ENCODE peak calls at places on chromosomes 7 and 10, in six cellular contexts. One of them, this sample, is unnamed.

GRCh38 chr7:42152353-42153205 is 84.4 kb downstream of the GLI3 start:
- DNase-seq in brain microvascular endothelial cell: no peak
- DNase-seq in heart left ventricle: no peak
- DNase-seq in H9: no peak
- DNase-seq in ascending aorta: no peak
- DNase-seq in endothelial cell: no peak
- DNase-seq in this sample: no peak

GRCh38 chr7:29287366-29287765 is 92.8 kb downstream of the CHN2 start:
- DNase-seq in ascending aorta: no peak
- DNase-seq in endothelial cell: no peak
- DNase-seq in brain microvascular endothelial cell: peak
- DNase-seq in heart left ventricle: no peak
- DNase-seq in H9: no peak
- DNase-seq in this sample: peak

GRCh38 chr10:84607523-84607922 is 279.1 kb downstream of the CCSER2 start:
- DNase-seq in endothelial cell: no peak
- DNase-seq in H9: no peak
- DNase-seq in brain microvascular endothelial cell: no peak
- DNase-seq in ascending aorta: no peak
- DNase-seq in heart left ventricle: no peak
- DNase-seq in this sample: no peak

GRCh38 chr7:150368884-150369739 is 490 bp downstream of the REPIN1 start:
- DNase-seq in heart left ventricle: peak
- DNase-seq in brain microvascular endothelial cell: peak
- DNase-seq in endothelial cell: peak
- DNase-seq in H9: peak
- DNase-seq in ascending aorta: peak
- DNase-seq in this sample: peak

GRCh38 chr10:114279886-114280644 is 41.0 kb downstream of the VWA2 start:
- DNase-seq in endothelial cell: no peak
- DNase-seq in ascending aorta: peak
- DNase-seq in H9: no peak
- DNase-seq in brain microvascular endothelial cell: no peak
- DNase-seq in heart left ventricle: no peak
- DNase-seq in this sample: no peak

GRCh38 chr10:43257210-43258031 is 9.4 kb downstream of the RASGEF1A start:
- DNase-seq in H9: no peak
- DNase-seq in endothelial cell: no peak
- DNase-seq in brain microvascular endothelial cell: no peak
- DNase-seq in ascending aorta: no peak
- DNase-seq in heart left ventricle: no peak
- DNase-seq in this sample: no peak

GRCh38 chr7:105641236-105641810 is 60.0 kb upstream of the EFCAB10 start:
- DNase-seq in H9: no peak
- DNase-seq in heart left ventricle: no peak
- DNase-seq in brain microvascular endothelial cell: no peak
- DNase-seq in endothelial cell: no peak
- DNase-seq in ascending aorta: no peak
- DNase-seq in this sample: no peak

GRCh38 chr7:28349637-28350036 is 62.7 kb upstream of the CREB5 start:
- DNase-seq in endothelial cell: no peak
- DNase-seq in brain microvascular endothelial cell: peak
- DNase-seq in heart left ventricle: no peak
- DNase-seq in H9: no peak
- DNase-seq in ascending aorta: no peak
- DNase-seq in this sample: no peak

GRCh38 chr10:124005991-124006392 is 87.4 kb downstream of the CHST15 start:
- DNase-seq in ascending aorta: peak
- DNase-seq in heart left ventricle: no peak
- DNase-seq in H9: no peak
- DNase-seq in brain microvascular endothelial cell: peak
- DNase-seq in endothelial cell: no peak
- DNase-seq in this sample: no peak

GRCh38 chr10:32408690-32409089 is 37.2 kb upstream of the CCDC7 start:
- DNase-seq in brain microvascular endothelial cell: no peak
- DNase-seq in heart left ventricle: no peak
- DNase-seq in endothelial cell: no peak
- DNase-seq in H9: no peak
- DNase-seq in ascending aorta: no peak
- DNase-seq in this sample: no peak

GRCh38 chr7:51316666-51317581 is at the start of gene COBL:
- DNase-seq in brain microvascular endothelial cell: no peak
- DNase-seq in heart left ventricle: peak
- DNase-seq in H9: peak
- DNase-seq in ascending aorta: no peak
- DNase-seq in endothelial cell: peak
- DNase-seq in this sample: no peak

GRCh38 chr10:132468651-132469050 is 68.9 kb upstream of the INPP5A start:
- DNase-seq in brain microvascular endothelial cell: no peak
- DNase-seq in H9: no peak
- DNase-seq in ascending aorta: no peak
- DNase-seq in heart left ventricle: no peak
- DNase-seq in endothelial cell: no peak
- DNase-seq in this sample: no peak

GRCh38 chr7:128932862-128933821 is 4.6 kb upstream of the IRF5 start:
- DNase-seq in ascending aorta: no peak
- DNase-seq in endothelial cell: no peak
- DNase-seq in brain microvascular endothelial cell: no peak
- DNase-seq in H9: no peak
- DNase-seq in heart left ventricle: peak
- DNase-seq in this sample: no peak

GRCh38 chr7:4479367-4480039 is 202.6 kb upstream of the FOXK1 start:
- DNase-seq in heart left ventricle: no peak
- DNase-seq in H9: peak
- DNase-seq in endothelial cell: no peak
- DNase-seq in ascending aorta: no peak
- DNase-seq in brain microvascular endothelial cell: peak
- DNase-seq in this sample: peak
- TF ChIP-seq CTCF in heart left ventricle: peak
- TF ChIP-seq CTCF in H9: peak
- TF ChIP-seq CTCF in endothelial cell: no peak
- TF ChIP-seq CTCF in ascending aorta: no peak
- TF ChIP-seq CTCF in brain microvascular endothelial cell: peak
- TF ChIP-seq CTCF in this sample: peak

GRCh38 chr10:126234630-126235029 is 153.6 kb downstream of the ADAM12 start:
- DNase-seq in brain microvascular endothelial cell: no peak
- DNase-seq in H9: no peak
- DNase-seq in endothelial cell: no peak
- DNase-seq in ascending aorta: no peak
- DNase-seq in heart left ventricle: no peak
- DNase-seq in this sample: no peak
- TF ChIP-seq CTCF in brain microvascular endothelial cell: no peak
- TF ChIP-seq CTCF in H9: no peak
- TF ChIP-seq CTCF in endothelial cell: no peak
- TF ChIP-seq CTCF in ascending aorta: no peak
- TF ChIP-seq CTCF in heart left ventricle: no peak
- TF ChIP-seq CTCF in this sample: no peak

GRCh38 chr7:100483101-100483727 is 513 bp upstream of the NYAP1 start:
- DNase-seq in endothelial cell: peak
- DNase-seq in H9: peak
- DNase-seq in ascending aorta: no peak
- DNase-seq in brain microvascular endothelial cell: peak
- DNase-seq in heart left ventricle: peak
- DNase-seq in this sample: no peak
- TF ChIP-seq CTCF in endothelial cell: peak
- TF ChIP-seq CTCF in H9: peak
- TF ChIP-seq CTCF in ascending aorta: peak
- TF ChIP-seq CTCF in brain microvascular endothelial cell: peak
- TF ChIP-seq CTCF in heart left ventricle: peak
- TF ChIP-seq CTCF in this sample: peak

DNA sequence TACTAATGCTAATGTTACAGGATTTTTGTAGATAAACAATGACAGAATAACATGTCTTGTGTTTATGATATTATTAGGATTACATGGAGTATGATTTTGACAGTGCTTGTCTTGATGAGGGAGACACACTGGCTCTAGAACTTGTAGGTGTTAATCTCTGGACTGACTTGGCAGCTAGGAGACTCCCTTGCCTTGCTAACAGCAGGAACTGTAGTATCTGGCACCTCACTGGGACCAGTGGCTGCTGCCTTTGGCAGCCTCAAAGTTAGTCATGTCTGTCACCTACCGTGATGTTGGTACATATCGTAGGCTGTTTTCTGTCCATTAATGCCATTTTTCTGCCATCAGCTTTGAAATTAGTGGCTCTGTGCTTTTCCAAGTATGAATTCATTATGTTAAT is 261.5 kb downstream of the CDK14 start:
- DNase-seq in brain microvascular endothelial cell: no peak
- DNase-seq in endothelial cell: no peak
- DNase-seq in heart left ventricle: no peak
- DNase-seq in H9: no peak
- DNase-seq in ascending aorta: no peak
- DNase-seq in this sample: no peak
- TF ChIP-seq CTCF in brain microvascular endothelial cell: no peak
- TF ChIP-seq CTCF in endothelial cell: no peak
- TF ChIP-seq CTCF in heart left ventricle: no peak
- TF ChIP-seq CTCF in H9: no peak
- TF ChIP-seq CTCF in ascending aorta: no peak
- TF ChIP-seq CTCF in this sample: no peak

DNA sequence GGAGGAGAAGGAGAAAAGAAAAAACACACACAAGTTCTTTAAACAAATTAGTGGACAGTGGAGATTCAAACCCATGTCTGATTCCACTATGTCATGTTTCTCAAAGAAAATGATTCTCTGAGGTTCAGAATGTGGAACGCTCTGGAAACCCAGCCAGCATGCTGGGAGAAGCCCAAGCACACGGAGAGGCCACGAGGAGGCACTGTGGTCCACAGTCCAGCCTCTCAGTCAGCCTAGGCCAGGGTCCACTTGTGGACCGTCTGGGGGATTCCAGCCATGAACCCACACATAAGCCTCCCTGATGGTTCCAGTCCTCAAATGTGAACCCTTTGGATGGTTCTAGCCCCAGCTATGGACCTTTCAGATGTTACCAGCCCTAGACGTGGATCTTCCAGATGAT is 73.4 kb downstream of the CAV1 start:
- DNase-seq in brain microvascular endothelial cell: no peak
- DNase-seq in heart left ventricle: no peak
- DNase-seq in ascending aorta: no peak
- DNase-seq in H9: no peak
- DNase-seq in endothelial cell: no peak
- DNase-seq in this sample: no peak
- TF ChIP-seq CTCF in brain microvascular endothelial cell: peak
- TF ChIP-seq CTCF in heart left ventricle: no peak
- TF ChIP-seq CTCF in ascending aorta: no peak
- TF ChIP-seq CTCF in H9: peak
- TF ChIP-seq CTCF in endothelial cell: no peak
- TF ChIP-seq CTCF in this sample: peak

DNA sequence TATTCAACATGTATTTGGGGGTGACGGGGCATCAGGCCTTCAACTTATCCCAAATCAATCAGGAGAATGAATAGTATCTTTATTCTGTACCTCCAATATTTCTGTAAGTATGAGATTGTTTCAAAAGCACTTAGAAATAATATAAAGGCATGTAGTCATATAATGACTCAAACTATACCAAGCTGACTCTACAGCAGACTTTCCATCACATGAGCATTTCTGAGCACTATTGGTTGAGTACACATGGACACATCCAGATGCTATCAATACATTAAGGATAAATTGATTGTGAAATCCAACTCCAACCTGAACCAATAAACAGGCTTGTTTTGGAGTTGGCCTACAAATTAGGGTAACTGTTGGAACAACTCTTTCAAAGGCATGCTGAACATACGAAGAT is 229.4 kb downstream of the SFMBT2 start:
- DNase-seq in brain microvascular endothelial cell: no peak
- DNase-seq in endothelial cell: no peak
- DNase-seq in ascending aorta: no peak
- DNase-seq in heart left ventricle: no peak
- DNase-seq in H9: no peak
- DNase-seq in this sample: no peak
- TF ChIP-seq CTCF in brain microvascular endothelial cell: no peak
- TF ChIP-seq CTCF in endothelial cell: no peak
- TF ChIP-seq CTCF in ascending aorta: no peak
- TF ChIP-seq CTCF in heart left ventricle: no peak
- TF ChIP-seq CTCF in H9: no peak
- TF ChIP-seq CTCF in this sample: no peak

GRCh38 chr7:22433710-22434460 is 66.1 kb downstream of the STEAP1B start:
- DNase-seq in ascending aorta: no peak
- DNase-seq in heart left ventricle: peak
- DNase-seq in H9: peak
- DNase-seq in endothelial cell: peak
- DNase-seq in brain microvascular endothelial cell: peak
- DNase-seq in this sample: peak
- TF ChIP-seq CTCF in ascending aorta: no peak
- TF ChIP-seq CTCF in heart left ventricle: no peak
- TF ChIP-seq CTCF in H9: no peak
- TF ChIP-seq CTCF in endothelial cell: no peak
- TF ChIP-seq CTCF in brain microvascular endothelial cell: peak
- TF ChIP-seq CTCF in this sample: peak

DNA sequence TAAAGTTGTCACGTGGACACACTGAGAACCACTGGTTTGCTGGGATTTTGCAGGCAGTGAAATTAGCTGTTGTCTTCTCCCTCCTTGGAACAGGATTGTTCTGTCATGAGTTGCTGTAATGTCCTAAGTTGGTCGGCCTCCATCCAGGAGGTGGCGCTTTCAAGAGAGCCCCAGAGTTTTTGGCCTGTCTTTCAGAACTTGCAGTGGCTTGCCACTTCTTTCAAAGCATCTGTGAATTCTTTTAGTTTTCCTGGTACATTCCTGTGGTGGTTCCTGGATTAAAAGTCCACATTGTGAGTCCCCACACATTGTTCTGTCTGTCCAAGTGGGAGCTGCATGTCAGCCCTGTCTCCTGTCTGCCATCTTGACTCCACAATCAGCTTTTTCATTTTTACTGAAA is 133.8 kb downstream of the PON1 start:
- DNase-seq in ascending aorta: no peak
- DNase-seq in H9: peak
- DNase-seq in heart left ventricle: no peak
- DNase-seq in endothelial cell: no peak
- DNase-seq in brain microvascular endothelial cell: no peak
- DNase-seq in this sample: peak
- TF ChIP-seq CTCF in ascending aorta: no peak
- TF ChIP-seq CTCF in H9: peak
- TF ChIP-seq CTCF in heart left ventricle: no peak
- TF ChIP-seq CTCF in endothelial cell: no peak
- TF ChIP-seq CTCF in brain microvascular endothelial cell: peak
- TF ChIP-seq CTCF in this sample: peak

GRCh38 chr7:2886900-2887299 is 42.8 kb upstream of the GNA12 start:
- DNase-seq in H9: peak
- DNase-seq in ascending aorta: no peak
- DNase-seq in heart left ventricle: no peak
- DNase-seq in brain microvascular endothelial cell: peak
- DNase-seq in endothelial cell: peak
- DNase-seq in this sample: peak
- TF ChIP-seq CTCF in H9: peak
- TF ChIP-seq CTCF in ascending aorta: peak
- TF ChIP-seq CTCF in heart left ventricle: peak
- TF ChIP-seq CTCF in brain microvascular endothelial cell: peak
- TF ChIP-seq CTCF in endothelial cell: peak
- TF ChIP-seq CTCF in this sample: peak